ENCODE peak calls at places on chromosomes 5 and 9, in eight cellular contexts. Z is lung, V is uterus, M is lower lobe of right lung, G is aorta, W is left ventricle myocardium inferior, P is heart left ventricle, O is fibroblast of lung. A is an unnamed sample. For H3K4me1, the result is how much of the 10 kb centered on the place peaks cover.

GRCh38 chr5:7608772-7609171 is 212.8 kb downstream of the ADCY2 start:
- DNase-seq in W (no peak), O (no peak), G (no peak), Z (no peak), V (no peak), P (no peak), M (no peak), A (no peak)

GRCh38 chr9:134968823-134969090 is 51.0 kb upstream of the FCN1 start:
- DNase-seq in G (no peak), W (no peak), O (no peak), V (no peak), P (no peak), M (no peak), Z (no peak), A (no peak)

GRCh38 chr5:60521379-60522298 is 178.3 kb downstream of the DEPDC1B start:
- DNase-seq in M (no peak), V (no peak), P (no peak), G (no peak), O (no peak), Z (no peak), W (no peak), A (no peak)

GRCh38 chr5:93461751-93462150 is 119.3 kb downstream of the NR2F1-AS1 start:
- DNase-seq in O (peak), Z (no peak), W (no peak), P (no peak), G (no peak), V (no peak), M (no peak), A (no peak)

GRCh38 chr5:74382864-74383618 is 257.5 kb downstream of the ENC1 start:
- DNase-seq in G (no peak), Z (no peak), O (peak), V (peak), P (peak), M (no peak), W (peak), A (peak)

GRCh38 chr9:85522459-85523092 is 219.2 kb downstream of the AGTPBP1 start:
- DNase-seq in V (no peak), Z (no peak), W (peak), M (peak), P (peak), G (peak), O (peak), A (no peak)

GRCh38 chr5:145129797-145130196 is 705.3 kb downstream of the PRELID2 start:
- DNase-seq in G (no peak), O (no peak), P (no peak), W (no peak), Z (no peak), V (no peak), M (no peak), A (no peak)

GRCh38 chr5:97042981-97043380 is 99.4 kb downstream of the LIX1 start:
- DNase-seq in O (peak), V (no peak), P (no peak), Z (peak), M (peak), W (no peak), G (no peak), A (no peak)

GRCh38 chr9:85527331-85528015 is 214.3 kb downstream of the AGTPBP1 start:
- DNase-seq in P (peak), M (no peak), G (no peak), O (no peak), V (no peak), Z (no peak), W (no peak), A (no peak)

GRCh38 chr5:129306725-129307124 is 153.4 kb upstream of the ADAMTS19 start:
- DNase-seq in M (no peak), G (no peak), Z (no peak), W (no peak), P (no peak), V (no peak), O (no peak), A (no peak)

GRCh38 chr5:93058309-93058708 is 522.7 kb downstream of the NR2F1-AS1 start:
- DNase-seq in M (no peak), Z (no peak), O (peak), G (no peak), P (no peak), V (no peak), W (no peak), A (no peak)

GRCh38 chr5:14035859-14036440 is 91.5 kb upstream of the DNAH5 start:
- DNase-seq in P (peak), W (no peak), M (no peak), Z (peak), V (peak), G (no peak), O (peak), A (no peak)
- H3K4me1 ChIP-seq in P (under half), W (under half), M (under half), Z (under half), V (under half), G (under half), O (half or more), A (under half)

GRCh38 chr9:71302776-71303175 is 181.4 kb upstream of the TRPM3 start:
- DNase-seq in W (no peak), M (no peak), P (no peak), Z (no peak), G (no peak), O (no peak), V (no peak), A (no peak)

GRCh38 chr9:71306134-71306533 is 184.7 kb upstream of the TRPM3 start:
- DNase-seq in V (no peak), M (no peak), O (no peak), Z (no peak), P (no peak), G (no peak), W (no peak), A (no peak)

GRCh38 chr9:71303351-71303750 is 181.9 kb upstream of the TRPM3 start:
- DNase-seq in O (peak), G (no peak), V (no peak), W (no peak), M (no peak), Z (no peak), P (no peak), A (no peak)

DNA sequence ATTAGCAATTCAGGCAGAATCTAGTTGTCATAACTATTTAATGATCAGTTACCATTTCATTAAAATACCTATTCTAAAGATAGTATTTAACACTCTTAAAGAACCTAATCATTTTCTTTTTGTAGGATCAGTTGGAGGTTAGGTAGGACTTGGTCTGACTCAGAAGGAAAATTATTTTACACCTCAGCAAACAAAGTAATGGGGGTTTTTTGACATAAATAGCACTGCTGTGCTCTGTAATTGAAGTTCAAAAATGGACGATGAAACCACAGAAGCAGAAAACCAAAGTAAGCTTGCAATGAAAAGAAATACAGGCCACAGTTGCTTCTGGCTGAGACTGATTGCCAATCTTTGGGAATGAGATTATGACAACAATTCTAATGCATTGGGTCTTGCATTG is 187.0 kb upstream of the TRPM3 start:
- DNase-seq in P (no peak), O (no peak), W (no peak), V (no peak), Z (no peak), M (no peak), G (no peak), A (no peak)
- H3K4me1 ChIP-seq in P (under half), O (under half), W (under half), V (under half), Z (under half), M (under half), G (under half), A (under half)

GRCh38 chr5:139693676-139694364 is 45.7 kb downstream of the CXXC5 start:
- DNase-seq in O (no peak), Z (no peak), V (no peak), M (no peak), W (no peak), P (no peak), G (no peak), A (no peak)

GRCh38 chr5:139694556-139695182 is 46.5 kb downstream of the CXXC5 start:
- DNase-seq in W (no peak), M (no peak), G (no peak), P (no peak), Z (no peak), O (no peak), V (no peak), A (no peak)

GRCh38 chr5:139696894-139697658 is 48.9 kb downstream of the CXXC5 start:
- DNase-seq in W (peak), G (peak), M (peak), O (peak), Z (peak), P (peak), V (peak), A (peak)

GRCh38 chr5:139696167-139696893 is 48.2 kb downstream of the CXXC5 start:
- DNase-seq in P (no peak), M (no peak), G (no peak), O (no peak), W (no peak), Z (no peak), V (no peak), A (no peak)

DNA sequence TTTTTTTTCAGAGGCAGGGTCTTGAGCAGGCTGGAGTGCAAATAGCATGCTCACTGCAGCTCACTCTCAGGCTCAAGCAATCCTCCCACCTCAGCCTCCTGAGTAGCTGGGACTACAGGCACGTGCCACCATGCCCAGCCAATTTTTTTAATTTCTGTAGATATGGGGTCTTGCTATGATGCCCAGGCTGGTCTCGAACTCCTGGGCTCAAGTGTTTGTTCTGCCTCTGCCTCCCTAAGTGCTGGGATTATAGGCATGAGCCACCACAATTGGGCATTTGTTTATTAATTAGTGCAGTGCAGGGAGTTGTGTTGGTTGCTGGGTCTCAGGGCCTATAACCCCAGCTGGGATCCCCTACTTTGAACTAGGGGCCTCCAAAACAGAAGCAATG is 47.0 kb downstream of the CXXC5 start:
- DNase-seq in Z (no peak), P (no peak), W (no peak), V (no peak), O (no peak), M (no peak), G (no peak), A (no peak)
- H3K4me1 ChIP-seq in Z (under half), P (under half), W (half or more), V (under half), O (under half), M (under half), G (under half), A (half or more)

GRCh38 chr9:99108131-99108530 is 3.2 kb downstream of the TGFBR1 start:
- DNase-seq in W (no peak), V (no peak), O (no peak), M (no peak), P (no peak), G (no peak), Z (no peak), A (no peak)
- H3K4me1 ChIP-seq in W (half or more), V (under half), O (under half), M (half or more), P (under half), G (under half), Z (under half), A (half or more)

DNA sequence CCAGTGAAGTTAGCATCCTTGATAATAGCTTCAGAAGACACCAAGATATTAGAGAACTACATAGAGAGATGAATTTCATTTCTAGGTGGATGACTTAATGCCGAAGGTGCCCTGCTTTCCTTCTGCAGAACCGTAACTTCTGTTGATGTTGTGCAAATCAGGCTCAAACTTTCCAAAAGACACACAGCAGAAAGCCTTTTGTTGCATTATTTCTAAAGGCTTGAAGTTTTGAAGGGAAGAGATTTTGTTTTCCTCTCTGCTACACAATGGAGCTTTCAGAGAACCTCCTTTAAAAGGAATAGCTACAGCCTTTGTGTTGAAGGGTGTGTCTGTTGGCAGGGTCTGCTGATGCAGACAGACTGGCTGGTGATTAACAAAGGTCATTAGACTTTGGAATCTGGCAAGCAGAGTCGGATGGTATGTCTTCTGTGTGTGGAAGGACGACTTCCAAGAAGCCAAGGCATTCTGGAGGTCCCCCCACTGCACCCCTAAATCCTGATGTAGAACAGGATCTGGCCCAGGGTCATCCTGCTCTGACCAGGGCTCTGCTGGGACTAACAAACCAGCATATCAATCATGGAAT is 57.8 kb downstream of the ZNF462 start:
- DNase-seq in G (no peak), V (no peak), P (peak), O (peak), M (no peak), W (no peak), Z (no peak), A (no peak)
- H3K4me1 ChIP-seq in G (under half), V (under half), P (under half), O (under half), M (under half), W (half or more), Z (under half), A (half or more)

GRCh38 chr5:175810457-175810856 is 60.9 kb upstream of the CPLX2 start:
- DNase-seq in G (peak), M (no peak), W (no peak), Z (no peak), V (no peak), P (no peak), O (no peak), A (no peak)
- H3K4me1 ChIP-seq in G (under half), M (under half), W (under half), Z (under half), V (under half), P (under half), O (under half), A (under half)

GRCh38 chr5:172858990-172859811 is 25.1 kb downstream of the ERGIC1 start:
- DNase-seq in M (peak), Z (peak), P (peak), V (peak), W (peak), G (peak), O (peak), A (peak)
- H3K4me1 ChIP-seq in M (half or more), Z (half or more), P (half or more), V (under half), W (half or more), G (under half), O (half or more), A (under half)

GRCh38 chr5:158200624-158201023 is 341.7 kb upstream of the CLINT1 start:
- DNase-seq in P (no peak), G (no peak), M (no peak), V (no peak), O (no peak), W (no peak), Z (no peak), A (no peak)

GRCh38 chr5:158194561-158194961 is 335.6 kb upstream of the CLINT1 start:
- DNase-seq in V (no peak), O (no peak), G (no peak), W (no peak), P (peak), Z (no peak), M (no peak), A (no peak)

GRCh38 chr5:158198636-158199035 is 339.7 kb upstream of the CLINT1 start:
- DNase-seq in P (no peak), V (no peak), G (no peak), O (no peak), Z (no peak), W (no peak), M (no peak), A (no peak)

DNA sequence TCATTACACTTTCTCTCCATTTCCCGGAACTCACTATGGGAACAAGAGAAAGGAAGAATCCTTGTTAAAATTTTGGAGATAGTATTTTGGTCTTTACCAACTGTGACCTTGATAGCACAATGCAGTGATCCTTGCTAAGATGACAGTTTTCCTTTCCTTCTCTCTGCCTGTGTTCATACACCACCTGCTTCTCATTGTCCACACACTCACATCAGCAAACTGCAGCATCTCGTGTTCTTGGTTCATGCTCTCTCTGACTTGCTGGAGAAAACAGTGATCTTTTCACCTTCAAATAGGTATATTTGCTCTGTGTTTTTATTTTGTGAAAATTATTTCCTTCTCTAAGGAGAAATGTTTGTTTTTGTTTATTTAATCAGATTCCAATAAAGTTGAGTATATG is 336.9 kb upstream of the CLINT1 start:
- DNase-seq in G (no peak), P (no peak), O (no peak), W (no peak), M (no peak), V (no peak), Z (no peak), A (no peak)
- H3K4me1 ChIP-seq in G (under half), P (under half), O (under half), W (under half), M (under half), V (under half), Z (under half), A (under half)

A was measured in right atrium auricular region.